ENCODE peak calls at places on chromosomes 1 and 21, in six cellular contexts. One of them, this sample, is unnamed.

GRCh38 chr1:217059401-217059800 is 336.2 kb upstream of the ESRRG start:
- DNase-seq in H9: peak; percentile 27
- DNase-seq in neuronal stem cell: no peak
- DNase-seq in IMR-90: no peak
- DNase-seq in trophoblast cell: no peak
- DNase-seq in H1: no peak
- DNase-seq in this sample: no peak

GRCh38 chr1:205811660-205812059 is 1.3 kb downstream of the SLC41A1 start:
- DNase-seq in neuronal stem cell: no peak
- DNase-seq in H9: no peak
- DNase-seq in IMR-90: no peak
- DNase-seq in H1: no peak
- DNase-seq in trophoblast cell: no peak
- DNase-seq in this sample: peak; percentile 17

GRCh38 chr1:114833421-114833820 is 21.2 kb upstream of the SYCP1 start:
- DNase-seq in trophoblast cell: no peak
- DNase-seq in H9: no peak
- DNase-seq in neuronal stem cell: no peak
- DNase-seq in IMR-90: peak; percentile 24
- DNase-seq in H1: no peak
- DNase-seq in this sample: no peak

GRCh38 chr1:210822897-210823296 is 311.1 kb downstream of the KCNH1 start:
- DNase-seq in IMR-90: no peak
- DNase-seq in neuronal stem cell: no peak
- DNase-seq in H1: no peak
- DNase-seq in H9: no peak
- DNase-seq in trophoblast cell: no peak
- DNase-seq in this sample: no peak

GRCh38 chr21:46227811-46228344 is 696 bp downstream of the LSS start:
- DNase-seq in IMR-90: no peak
- DNase-seq in H9: no peak
- DNase-seq in trophoblast cell: no peak
- DNase-seq in neuronal stem cell: no peak
- DNase-seq in H1: no peak
- DNase-seq in this sample: peak; percentile 15

GRCh38 chr1:77282187-77282865 is 507 bp downstream of the AK5 start:
- DNase-seq in neuronal stem cell: peak; percentile 45
- DNase-seq in H9: peak; percentile 48
- DNase-seq in trophoblast cell: no peak
- DNase-seq in H1: peak; percentile 80
- DNase-seq in IMR-90: peak; percentile 35
- DNase-seq in this sample: peak; percentile 58

GRCh38 chr1:113041569-113042335 is 31.2 kb upstream of the LRIG2 start:
- DNase-seq in H9: no peak
- DNase-seq in neuronal stem cell: no peak
- DNase-seq in H1: peak; percentile 57
- DNase-seq in IMR-90: no peak
- DNase-seq in trophoblast cell: no peak
- DNase-seq in this sample: no peak

GRCh38 chr1:64861611-64862010 is 104.7 kb downstream of the JAK1 start:
- DNase-seq in H9: peak; percentile 83
- DNase-seq in neuronal stem cell: peak; percentile 26
- DNase-seq in IMR-90: peak; percentile 17
- DNase-seq in trophoblast cell: peak; percentile 56
- DNase-seq in H1: peak; percentile 62
- DNase-seq in this sample: peak; percentile 50

GRCh38 chr1:44511769-44512168 is 106.7 kb downstream of the RNF220 start:
- DNase-seq in IMR-90: no peak
- DNase-seq in H9: no peak
- DNase-seq in H1: no peak
- DNase-seq in trophoblast cell: no peak
- DNase-seq in neuronal stem cell: no peak
- DNase-seq in this sample: no peak

GRCh38 chr1:115402753-115403184 is 64.7 kb upstream of the NGF start:
- DNase-seq in IMR-90: no peak
- DNase-seq in H9: no peak
- DNase-seq in trophoblast cell: no peak
- DNase-seq in H1: no peak
- DNase-seq in neuronal stem cell: no peak
- DNase-seq in this sample: no peak

GRCh38 chr21:42784276-42784675 is 95.1 kb downstream of the WDR4 start:
- DNase-seq in neuronal stem cell: no peak
- DNase-seq in IMR-90: no peak
- DNase-seq in H9: no peak
- DNase-seq in trophoblast cell: no peak
- DNase-seq in H1: no peak
- DNase-seq in this sample: no peak

GRCh38 chr1:54464477-54465146 is 58.4 kb upstream of the SSBP3 start:
- DNase-seq in IMR-90: peak; percentile 24
- DNase-seq in H9: peak; percentile 77
- DNase-seq in H1: peak; percentile 52
- DNase-seq in trophoblast cell: no peak
- DNase-seq in neuronal stem cell: no peak
- DNase-seq in this sample: no peak

GRCh38 chr1:241838831-241839365 is 9.1 kb upstream of the EXO1 start:
- DNase-seq in H9: no peak
- DNase-seq in trophoblast cell: peak; percentile 37
- DNase-seq in IMR-90: peak; percentile 42
- DNase-seq in neuronal stem cell: no peak
- DNase-seq in H1: no peak
- DNase-seq in this sample: no peak

GRCh38 chr1:2882968-2883696 is 81.6 kb upstream of the TTC34 start:
- DNase-seq in trophoblast cell: no peak
- DNase-seq in H1: no peak
- DNase-seq in neuronal stem cell: no peak
- DNase-seq in H9: no peak
- DNase-seq in IMR-90: no peak
- DNase-seq in this sample: no peak

GRCh38 chr21:44434936-44435635 is 20.2 kb upstream of the LRRC3 start:
- DNase-seq in IMR-90: no peak
- DNase-seq in trophoblast cell: no peak
- DNase-seq in H9: peak; percentile 23
- DNase-seq in neuronal stem cell: no peak
- DNase-seq in H1: peak; percentile 41
- DNase-seq in this sample: no peak

GRCh38 chr21:37829043-37829442 is 87.2 kb downstream of the KCNJ6 start:
- DNase-seq in H9: no peak
- DNase-seq in neuronal stem cell: no peak
- DNase-seq in IMR-90: no peak
- DNase-seq in H1: no peak
- DNase-seq in trophoblast cell: no peak
- DNase-seq in this sample: no peak

GRCh38 chr1:213719462-213719861 is 268.3 kb upstream of the PROX1 start:
- DNase-seq in H1: no peak
- DNase-seq in trophoblast cell: no peak
- DNase-seq in IMR-90: no peak
- DNase-seq in H9: no peak
- DNase-seq in neuronal stem cell: no peak
- DNase-seq in this sample: no peak

GRCh38 chr1:15994081-15994480 is 10.0 kb upstream of the SRARP start:
- DNase-seq in H1: no peak
- DNase-seq in trophoblast cell: no peak
- DNase-seq in IMR-90: no peak
- DNase-seq in neuronal stem cell: no peak
- DNase-seq in H9: no peak
- DNase-seq in this sample: no peak

GRCh38 chr1:77739235-77739634 is 20.4 kb downstream of the USP33 start:
- DNase-seq in H1: no peak
- DNase-seq in trophoblast cell: no peak
- DNase-seq in H9: no peak
- DNase-seq in neuronal stem cell: no peak
- DNase-seq in IMR-90: no peak
- DNase-seq in this sample: no peak

GRCh38 chr1:29760165-29760564 is 523.8 kb downstream of the PTPRU start:
- DNase-seq in neuronal stem cell: no peak
- DNase-seq in H1: no peak
- DNase-seq in IMR-90: no peak
- DNase-seq in H9: no peak
- DNase-seq in trophoblast cell: no peak
- DNase-seq in this sample: no peak

GRCh38 chr1:29756901-29757729 is 520.8 kb downstream of the PTPRU start:
- DNase-seq in IMR-90: no peak
- DNase-seq in trophoblast cell: no peak
- DNase-seq in neuronal stem cell: no peak
- DNase-seq in H1: no peak
- DNase-seq in H9: peak; percentile 8
- DNase-seq in this sample: no peak

GRCh38 chr1:29758764-29759499 is 522.6 kb downstream of the PTPRU start:
- DNase-seq in H1: no peak
- DNase-seq in IMR-90: no peak
- DNase-seq in H9: peak; percentile 20
- DNase-seq in trophoblast cell: no peak
- DNase-seq in neuronal stem cell: no peak
- DNase-seq in this sample: no peak

GRCh38 chr1:29761159-29761928 is 525.0 kb downstream of the PTPRU start:
- DNase-seq in H1: no peak
- DNase-seq in IMR-90: no peak
- DNase-seq in neuronal stem cell: no peak
- DNase-seq in trophoblast cell: no peak
- DNase-seq in H9: peak; percentile 12
- DNase-seq in this sample: no peak

GRCh38 chr1:29757866-29758763 is 521.8 kb downstream of the PTPRU start:
- DNase-seq in H1: no peak
- DNase-seq in trophoblast cell: no peak
- DNase-seq in IMR-90: no peak
- DNase-seq in neuronal stem cell: no peak
- DNase-seq in H9: peak; percentile 14
- DNase-seq in this sample: no peak
- H3K4ac ChIP-seq in H1: no peak overlapping the region
- H3K4ac ChIP-seq in trophoblast cell: no peak overlapping the region
- H3K4ac ChIP-seq in IMR-90: no peak overlapping the region
- H3K4ac ChIP-seq in neuronal stem cell: no peak overlapping the region
- H3K4ac ChIP-seq in H9: no peak overlapping the region
- H3K4ac ChIP-seq in this sample: no peak overlapping the region

GRCh38 chr1:53462213-53462612 is 3.0 kb downstream of the DMRTB1 start:
- DNase-seq in H9: no peak
- DNase-seq in neuronal stem cell: no peak
- DNase-seq in IMR-90: no peak
- DNase-seq in trophoblast cell: no peak
- DNase-seq in H1: no peak
- DNase-seq in this sample: no peak

GRCh38 chr1:53465023-53465957 is 6.1 kb downstream of the DMRTB1 start:
- DNase-seq in trophoblast cell: no peak
- DNase-seq in H9: no peak
- DNase-seq in neuronal stem cell: no peak
- DNase-seq in IMR-90: no peak
- DNase-seq in H1: no peak
- DNase-seq in this sample: no peak

GRCh38 chr1:53462769-53463501 is 3.7 kb downstream of the DMRTB1 start:
- DNase-seq in trophoblast cell: no peak
- DNase-seq in IMR-90: no peak
- DNase-seq in neuronal stem cell: no peak
- DNase-seq in H1: no peak
- DNase-seq in H9: no peak
- DNase-seq in this sample: no peak

GRCh38 chr1:53461329-53462044 is 2.3 kb downstream of the DMRTB1 start:
- DNase-seq in IMR-90: no peak
- DNase-seq in H9: no peak
- DNase-seq in trophoblast cell: no peak
- DNase-seq in H1: no peak
- DNase-seq in neuronal stem cell: no peak
- DNase-seq in this sample: no peak

GRCh38 chr1:53463961-53464899 is 5.0 kb downstream of the DMRTB1 start:
- DNase-seq in H9: no peak
- DNase-seq in trophoblast cell: no peak
- DNase-seq in IMR-90: no peak
- DNase-seq in H1: no peak
- DNase-seq in neuronal stem cell: no peak
- DNase-seq in this sample: no peak
- H2AFZ ChIP-seq in H9: no peak overlapping the region
- H2AFZ ChIP-seq in trophoblast cell: no peak overlapping the region
- H2AFZ ChIP-seq in IMR-90: peak overlapping the region; percentile 23
- H2AFZ ChIP-seq in H1: no peak overlapping the region
- H2AFZ ChIP-seq in neuronal stem cell: no peak overlapping the region
- H2AFZ ChIP-seq in this sample: no peak overlapping the region

GRCh38 chr1:25616080-25616931 is at the start of gene MAN1C1:
- DNase-seq in trophoblast cell: peak; percentile 65
- DNase-seq in neuronal stem cell: peak; percentile 95
- DNase-seq in IMR-90: peak; percentile 73
- DNase-seq in H9: peak; percentile 97
- DNase-seq in H1: peak; percentile 96
- DNase-seq in this sample: peak; percentile 86
- H3K4ac ChIP-seq in trophoblast cell: no peak within 1 kb of the TSS
- H3K4ac ChIP-seq in neuronal stem cell: no peak within 1 kb of the TSS
- H3K4ac ChIP-seq in IMR-90: peak within 1 kb of the TSS; percentile 62
- H3K4ac ChIP-seq in H9: no peak within 1 kb of the TSS
- H3K4ac ChIP-seq in H1: no peak within 1 kb of the TSS
- H3K4ac ChIP-seq in this sample: peak within 1 kb of the TSS; percentile 41

GRCh38 chr21:14569026-14569425 is 22.9 kb upstream of the SAMSN1 start:
- DNase-seq in neuronal stem cell: no peak
- DNase-seq in trophoblast cell: no peak
- DNase-seq in H9: no peak
- DNase-seq in IMR-90: no peak
- DNase-seq in H1: no peak
- DNase-seq in this sample: no peak

GRCh38 chr21:14567557-14568279 is 21.6 kb upstream of the SAMSN1 start:
- DNase-seq in IMR-90: no peak
- DNase-seq in trophoblast cell: no peak
- DNase-seq in H9: no peak
- DNase-seq in neuronal stem cell: no peak
- DNase-seq in H1: no peak
- DNase-seq in this sample: no peak

GRCh38 chr21:14569868-14570267 is 23.8 kb upstream of the SAMSN1 start:
- DNase-seq in trophoblast cell: no peak
- DNase-seq in H9: no peak
- DNase-seq in neuronal stem cell: no peak
- DNase-seq in H1: no peak
- DNase-seq in IMR-90: no peak
- DNase-seq in this sample: no peak

GRCh38 chr21:14572206-14572780 is 26.2 kb upstream of the SAMSN1 start:
- DNase-seq in H1: no peak
- DNase-seq in H9: no peak
- DNase-seq in trophoblast cell: no peak
- DNase-seq in IMR-90: no peak
- DNase-seq in neuronal stem cell: no peak
- DNase-seq in this sample: no peak

DNA sequence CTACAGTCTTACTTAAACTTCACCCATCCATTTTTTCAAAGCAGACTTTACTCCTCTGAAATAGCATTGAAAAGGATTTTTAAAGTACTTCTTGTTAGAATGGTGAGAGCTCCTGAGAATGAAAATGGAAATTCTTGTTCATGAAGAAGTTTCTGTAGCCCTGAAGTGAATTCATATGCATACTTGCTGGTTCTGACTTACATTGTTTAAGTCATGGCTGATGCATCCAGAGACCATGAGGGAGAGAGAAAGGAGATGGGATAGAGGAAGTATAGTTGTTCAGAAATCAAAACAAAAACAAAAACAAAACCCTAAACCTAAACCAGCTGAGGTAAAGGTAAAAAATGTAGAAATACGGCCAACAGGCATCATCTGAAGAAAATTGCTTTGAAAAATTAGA is 27.1 kb upstream of the SAMSN1 start:
- DNase-seq in neuronal stem cell: no peak
- DNase-seq in IMR-90: no peak
- DNase-seq in H1: no peak
- DNase-seq in H9: no peak
- DNase-seq in trophoblast cell: no peak
- DNase-seq in this sample: no peak
- H2AFZ ChIP-seq in neuronal stem cell: no peak overlapping the region
- H2AFZ ChIP-seq in IMR-90: no peak overlapping the region
- H2AFZ ChIP-seq in H1: no peak overlapping the region
- H2AFZ ChIP-seq in H9: no peak overlapping the region
- H2AFZ ChIP-seq in trophoblast cell: no peak overlapping the region
- H2AFZ ChIP-seq in this sample: no peak overlapping the region

GRCh38 chr1:39105061-39105840 is 79.1 kb downstream of the NDUFS5 start:
- DNase-seq in trophoblast cell: peak; percentile 53
- DNase-seq in IMR-90: peak; percentile 59
- DNase-seq in neuronal stem cell: no peak
- DNase-seq in H9: peak; percentile 46
- DNase-seq in H1: peak; percentile 67
- DNase-seq in this sample: peak; percentile 63
- H3K4ac ChIP-seq in trophoblast cell: peak overlapping the region; percentile 96
- H3K4ac ChIP-seq in IMR-90: peak overlapping the region; percentile 92
- H3K4ac ChIP-seq in neuronal stem cell: peak overlapping the region; percentile 95
- H3K4ac ChIP-seq in H9: no peak overlapping the region
- H3K4ac ChIP-seq in H1: no peak overlapping the region
- H3K4ac ChIP-seq in this sample: peak overlapping the region; percentile 100

This sample was measured in mesenchymal stem cell.